ENCODE peak calls at places on chromosomes 2 and 18, in ten cellular contexts. One of them, this sample, is unnamed. For H3K4me1, the result is how much of the 10 kb centered on the place peaks cover.

GRCh38 chr2:103423100-103423499 is 661.3 kb downstream of the TMEM182 start:
- DNase-seq in kidney: no peak
- DNase-seq in IMR-90: no peak
- DNase-seq in hepatocyte: no peak
- DNase-seq in body of pancreas: no peak
- DNase-seq in heart left ventricle: no peak
- DNase-seq in pancreas: no peak
- DNase-seq in thoracic aorta: no peak
- DNase-seq in cardiac muscle cell: no peak
- DNase-seq in uterus: no peak
- DNase-seq in this sample: no peak

GRCh38 chr2:198408171-198408570 is 603.8 kb downstream of the PLCL1 start:
- DNase-seq in cardiac muscle cell: no peak
- DNase-seq in hepatocyte: no peak
- DNase-seq in IMR-90: no peak
- DNase-seq in uterus: no peak
- DNase-seq in kidney: no peak
- DNase-seq in body of pancreas: no peak
- DNase-seq in pancreas: no peak
- DNase-seq in thoracic aorta: no peak
- DNase-seq in heart left ventricle: no peak
- DNase-seq in this sample: no peak

GRCh38 chr2:174603280-174603679 is 5.7 kb upstream of the WIPF1 start:
- DNase-seq in hepatocyte: no peak
- DNase-seq in uterus: peak
- DNase-seq in kidney: no peak
- DNase-seq in cardiac muscle cell: peak
- DNase-seq in heart left ventricle: peak
- DNase-seq in IMR-90: peak
- DNase-seq in body of pancreas: peak
- DNase-seq in thoracic aorta: no peak
- DNase-seq in pancreas: no peak
- DNase-seq in this sample: peak

GRCh38 chr2:4291430-4291829 is 588.1 kb downstream of the DCDC2C start:
- DNase-seq in body of pancreas: no peak
- DNase-seq in heart left ventricle: no peak
- DNase-seq in kidney: no peak
- DNase-seq in pancreas: no peak
- DNase-seq in IMR-90: no peak
- DNase-seq in thoracic aorta: no peak
- DNase-seq in uterus: no peak
- DNase-seq in cardiac muscle cell: no peak
- DNase-seq in hepatocyte: no peak
- DNase-seq in this sample: no peak

GRCh38 chr2:67462741-67463496 is 65.8 kb downstream of the ETAA1 start:
- DNase-seq in hepatocyte: no peak
- DNase-seq in IMR-90: no peak
- DNase-seq in uterus: no peak
- DNase-seq in heart left ventricle: no peak
- DNase-seq in cardiac muscle cell: no peak
- DNase-seq in body of pancreas: no peak
- DNase-seq in kidney: no peak
- DNase-seq in thoracic aorta: no peak
- DNase-seq in pancreas: no peak
- DNase-seq in this sample: no peak

GRCh38 chr2:202178342-202178958 is 59.9 kb downstream of the SUMO1 start:
- DNase-seq in pancreas: no peak
- DNase-seq in heart left ventricle: peak
- DNase-seq in kidney: no peak
- DNase-seq in thoracic aorta: peak
- DNase-seq in hepatocyte: peak
- DNase-seq in cardiac muscle cell: peak
- DNase-seq in body of pancreas: peak
- DNase-seq in IMR-90: peak
- DNase-seq in uterus: peak
- DNase-seq in this sample: peak

GRCh38 chr2:190720276-190720675 is 71.4 kb downstream of the NAB1 start:
- DNase-seq in hepatocyte: no peak
- DNase-seq in uterus: no peak
- DNase-seq in kidney: no peak
- DNase-seq in body of pancreas: no peak
- DNase-seq in heart left ventricle: no peak
- DNase-seq in thoracic aorta: no peak
- DNase-seq in pancreas: no peak
- DNase-seq in cardiac muscle cell: no peak
- DNase-seq in IMR-90: no peak
- DNase-seq in this sample: no peak

GRCh38 chr2:127355407-127356008 is 32.3 kb downstream of the MAP3K2 start:
- DNase-seq in hepatocyte: no peak
- DNase-seq in heart left ventricle: no peak
- DNase-seq in IMR-90: no peak
- DNase-seq in body of pancreas: no peak
- DNase-seq in thoracic aorta: no peak
- DNase-seq in pancreas: no peak
- DNase-seq in uterus: no peak
- DNase-seq in kidney: no peak
- DNase-seq in cardiac muscle cell: no peak
- DNase-seq in this sample: no peak

GRCh38 chr2:126653102-126653501 is 2.9 kb upstream of the GYPC start:
- DNase-seq in hepatocyte: no peak
- DNase-seq in body of pancreas: no peak
- DNase-seq in cardiac muscle cell: no peak
- DNase-seq in heart left ventricle: peak
- DNase-seq in IMR-90: no peak
- DNase-seq in uterus: no peak
- DNase-seq in thoracic aorta: no peak
- DNase-seq in pancreas: no peak
- DNase-seq in kidney: no peak
- DNase-seq in this sample: no peak

GRCh38 chr2:145736901-145737300 is 1217.0 kb upstream of the ZEB2 start:
- DNase-seq in uterus: no peak
- DNase-seq in heart left ventricle: no peak
- DNase-seq in thoracic aorta: no peak
- DNase-seq in IMR-90: peak
- DNase-seq in kidney: no peak
- DNase-seq in pancreas: no peak
- DNase-seq in hepatocyte: no peak
- DNase-seq in cardiac muscle cell: no peak
- DNase-seq in body of pancreas: no peak
- DNase-seq in this sample: no peak

GRCh38 chr18:9153281-9153680 is 16.7 kb downstream of the ANKRD12 start:
- DNase-seq in IMR-90: no peak
- DNase-seq in uterus: no peak
- DNase-seq in kidney: no peak
- DNase-seq in body of pancreas: no peak
- DNase-seq in hepatocyte: no peak
- DNase-seq in cardiac muscle cell: no peak
- DNase-seq in thoracic aorta: no peak
- DNase-seq in pancreas: no peak
- DNase-seq in heart left ventricle: no peak
- DNase-seq in this sample: no peak

GRCh38 chr18:9146224-9146623 is 9.6 kb downstream of the ANKRD12 start:
- DNase-seq in kidney: no peak
- DNase-seq in pancreas: no peak
- DNase-seq in uterus: no peak
- DNase-seq in heart left ventricle: no peak
- DNase-seq in IMR-90: no peak
- DNase-seq in cardiac muscle cell: no peak
- DNase-seq in body of pancreas: no peak
- DNase-seq in thoracic aorta: no peak
- DNase-seq in hepatocyte: no peak
- DNase-seq in this sample: no peak

GRCh38 chr18:9147440-9148238 is 11.1 kb downstream of the ANKRD12 start:
- DNase-seq in heart left ventricle: peak
- DNase-seq in pancreas: no peak
- DNase-seq in body of pancreas: peak
- DNase-seq in hepatocyte: peak
- DNase-seq in IMR-90: peak
- DNase-seq in thoracic aorta: no peak
- DNase-seq in kidney: no peak
- DNase-seq in uterus: peak
- DNase-seq in cardiac muscle cell: peak
- DNase-seq in this sample: no peak

GRCh38 chr18:9148239-9148552 is 11.6 kb downstream of the ANKRD12 start:
- DNase-seq in heart left ventricle: no peak
- DNase-seq in body of pancreas: no peak
- DNase-seq in cardiac muscle cell: no peak
- DNase-seq in uterus: no peak
- DNase-seq in pancreas: no peak
- DNase-seq in kidney: no peak
- DNase-seq in IMR-90: no peak
- DNase-seq in thoracic aorta: no peak
- DNase-seq in hepatocyte: no peak
- DNase-seq in this sample: no peak

DNA sequence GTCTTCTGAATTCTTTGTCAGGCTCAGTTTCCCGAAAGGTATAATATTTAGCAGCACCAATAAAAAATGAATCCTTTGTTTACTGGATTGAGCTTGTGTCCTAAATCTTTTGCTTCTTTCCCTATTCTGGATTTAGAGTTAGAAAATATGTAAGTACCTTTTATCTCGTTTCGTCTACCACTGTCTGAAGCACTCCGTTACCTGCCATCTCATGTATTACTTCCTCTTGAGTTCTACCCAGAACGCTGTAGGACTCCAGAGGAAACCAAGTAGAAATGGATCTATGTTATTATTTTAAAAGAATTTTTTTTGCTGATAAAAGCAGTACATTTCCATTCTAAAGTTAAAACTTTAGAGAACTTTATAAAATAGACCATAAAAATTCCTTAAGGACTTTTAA is 13.5 kb downstream of the ANKRD12 start:
- DNase-seq in uterus: no peak
- DNase-seq in IMR-90: no peak
- DNase-seq in cardiac muscle cell: no peak
- DNase-seq in hepatocyte: no peak
- DNase-seq in thoracic aorta: no peak
- DNase-seq in heart left ventricle: no peak
- DNase-seq in kidney: no peak
- DNase-seq in body of pancreas: no peak
- DNase-seq in pancreas: no peak
- DNase-seq in this sample: no peak
- H3K4me1 ChIP-seq in uterus: under half
- H3K4me1 ChIP-seq in IMR-90: under half
- H3K4me1 ChIP-seq in cardiac muscle cell: under half
- H3K4me1 ChIP-seq in hepatocyte: under half
- H3K4me1 ChIP-seq in thoracic aorta: half or more
- H3K4me1 ChIP-seq in heart left ventricle: under half
- H3K4me1 ChIP-seq in kidney: under half
- H3K4me1 ChIP-seq in body of pancreas: half or more
- H3K4me1 ChIP-seq in pancreas: under half
- H3K4me1 ChIP-seq in this sample: under half

GRCh38 chr2:73268831-73269685 is 15.2 kb downstream of the FBXO41 start:
- DNase-seq in kidney: no peak
- DNase-seq in pancreas: peak
- DNase-seq in cardiac muscle cell: peak
- DNase-seq in thoracic aorta: no peak
- DNase-seq in body of pancreas: peak
- DNase-seq in uterus: no peak
- DNase-seq in hepatocyte: peak
- DNase-seq in IMR-90: peak
- DNase-seq in heart left ventricle: no peak
- DNase-seq in this sample: no peak
- H3K4me3 ChIP-seq in kidney: no peak
- H3K4me3 ChIP-seq in pancreas: peak
- H3K4me3 ChIP-seq in cardiac muscle cell: peak
- H3K4me3 ChIP-seq in thoracic aorta: peak
- H3K4me3 ChIP-seq in body of pancreas: no peak
- H3K4me3 ChIP-seq in uterus: peak
- H3K4me3 ChIP-seq in hepatocyte: peak
- H3K4me3 ChIP-seq in IMR-90: no peak
- H3K4me3 ChIP-seq in heart left ventricle: no peak
- H3K4me3 ChIP-seq in this sample: no peak

DNA sequence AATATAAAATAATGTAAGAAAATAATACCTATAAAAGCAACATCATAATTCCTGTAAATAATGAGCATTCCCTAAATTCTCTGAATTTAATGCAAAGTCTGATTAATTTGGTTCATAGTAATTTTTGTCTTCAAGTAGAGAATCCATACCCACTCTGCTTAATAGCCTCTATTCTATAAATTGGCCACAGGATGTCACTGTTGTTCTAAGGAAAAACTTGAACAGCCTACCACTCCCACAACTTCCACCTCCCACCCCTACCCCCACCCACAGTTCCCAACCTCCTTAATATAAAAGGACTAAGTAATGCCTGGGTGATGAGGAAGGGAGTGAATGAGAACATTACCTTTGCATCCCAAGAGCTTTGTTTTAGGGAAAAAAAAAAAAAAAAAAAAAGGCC is 27.2 kb upstream of the BBS5 start:
- DNase-seq in hepatocyte: peak
- DNase-seq in heart left ventricle: no peak
- DNase-seq in uterus: no peak
- DNase-seq in thoracic aorta: no peak
- DNase-seq in pancreas: no peak
- DNase-seq in kidney: no peak
- DNase-seq in cardiac muscle cell: peak
- DNase-seq in IMR-90: peak
- DNase-seq in body of pancreas: no peak
- DNase-seq in this sample: no peak
- TF ChIP-seq CTCF in hepatocyte: peak
- TF ChIP-seq CTCF in heart left ventricle: peak
- TF ChIP-seq CTCF in uterus: no peak
- TF ChIP-seq CTCF in thoracic aorta: no peak
- TF ChIP-seq CTCF in pancreas: peak
- TF ChIP-seq CTCF in kidney: peak
- TF ChIP-seq CTCF in cardiac muscle cell: peak
- TF ChIP-seq CTCF in IMR-90: peak
- TF ChIP-seq CTCF in body of pancreas: peak
- TF ChIP-seq CTCF in this sample: peak

DNA sequence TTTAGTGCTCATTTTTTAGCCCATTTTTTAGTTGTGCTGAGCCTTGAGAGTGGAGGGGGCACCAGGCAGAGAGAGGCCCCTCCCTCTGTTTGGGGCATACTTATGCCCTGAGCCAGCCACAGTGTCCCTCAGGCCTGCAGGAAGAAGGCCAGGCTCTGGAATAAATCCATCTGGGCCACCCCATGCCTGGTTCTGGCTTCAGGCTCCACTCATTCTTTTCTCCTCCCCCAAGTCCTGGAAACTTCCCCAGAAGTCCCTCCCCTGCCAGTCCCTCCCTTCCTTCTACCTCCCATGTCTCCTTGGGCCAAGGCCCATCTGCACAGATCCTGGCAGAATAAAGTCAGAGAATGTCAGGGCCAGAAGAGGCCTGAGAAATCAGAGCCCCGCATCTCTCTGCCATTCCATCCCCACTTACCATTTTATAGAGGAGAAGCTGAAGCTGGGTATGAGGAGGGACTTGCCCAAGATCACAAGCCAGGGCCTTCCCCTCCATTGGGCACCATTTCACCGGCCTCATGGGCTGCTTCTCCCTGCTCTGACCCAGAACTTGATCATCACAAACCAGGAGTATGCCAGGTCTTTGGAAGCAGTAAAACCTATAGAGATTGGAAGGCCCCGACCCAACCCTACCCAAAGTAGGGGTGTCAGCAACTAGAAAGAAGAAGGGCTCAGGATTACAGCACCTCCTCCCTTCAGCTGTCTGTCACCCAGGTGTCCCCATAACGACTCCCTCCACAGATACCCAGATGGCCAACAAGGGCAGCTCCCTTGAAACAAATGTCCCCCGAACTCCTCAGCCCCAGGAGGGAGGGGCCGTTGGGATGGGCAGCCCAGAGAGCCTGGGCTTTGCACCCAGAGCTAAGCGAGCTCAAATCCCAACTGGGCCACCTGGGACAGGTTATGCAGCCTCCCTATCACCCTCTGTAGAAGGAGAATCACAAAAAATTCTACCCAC is 108.4 kb downstream of the POLR1A start:
- DNase-seq in thoracic aorta: no peak
- DNase-seq in body of pancreas: no peak
- DNase-seq in hepatocyte: peak
- DNase-seq in kidney: no peak
- DNase-seq in uterus: peak
- DNase-seq in pancreas: no peak
- DNase-seq in heart left ventricle: no peak
- DNase-seq in IMR-90: peak
- DNase-seq in cardiac muscle cell: no peak
- DNase-seq in this sample: peak
- H3K4me1 ChIP-seq in thoracic aorta: half or more
- H3K4me1 ChIP-seq in body of pancreas: under half
- H3K4me1 ChIP-seq in hepatocyte: under half
- H3K4me1 ChIP-seq in kidney: under half
- H3K4me1 ChIP-seq in uterus: under half
- H3K4me1 ChIP-seq in pancreas: under half
- H3K4me1 ChIP-seq in heart left ventricle: under half
- H3K4me1 ChIP-seq in IMR-90: under half
- H3K4me1 ChIP-seq in cardiac muscle cell: under half
- H3K4me1 ChIP-seq in this sample: half or more

This sample was measured in tibial artery.